ENCODE peak calls at places on chromosomes 11 and 22, in seven cellular contexts. F is AG04450, R is adrenal gland, P is epithelial cell of proximal tubule, M is dorsolateral prefrontal cortex, Q is astrocyte, E is tibial nerve. G is an unnamed sample.

GRCh38 chr11:74288161-74288560 is 23.3 kb downstream of the P4HA3 start:
- DNase-seq in F (peak; percentile 85), P (peak; percentile 48), E (no peak), Q (peak; percentile 98), R (no peak), M (no peak), G (no peak)

GRCh38 chr11:65482306-65482850 is 16.5 kb upstream of the MALAT1 start:
- DNase-seq in P (no peak), M (no peak), F (no peak), R (no peak), Q (no peak), E (no peak), G (no peak)

GRCh38 chr22:47323518-47323917 is 561.1 kb downstream of the TBC1D22A start:
- DNase-seq in P (no peak), E (no peak), M (no peak), F (no peak), Q (no peak), R (no peak), G (no peak)

GRCh38 chr22:24994070-24994763 is 41.7 kb downstream of the KIAA1671 start:
- DNase-seq in Q (peak; percentile 66), M (no peak), E (no peak), P (no peak), R (no peak), F (no peak), G (no peak)

GRCh38 chr11:72150882-72151281 is 15.4 kb downstream of the FOLR3 start:
- DNase-seq in R (no peak), M (no peak), E (no peak), P (no peak), Q (no peak), F (no peak), G (no peak)

GRCh38 chr22:47233316-47234243 is 471.1 kb downstream of the TBC1D22A start:
- DNase-seq in P (no peak), Q (no peak), F (no peak), M (no peak), E (no peak), R (no peak), G (no peak)

GRCh38 chr11:69525516-69526452 is 44.3 kb downstream of the LINC01488 start:
- DNase-seq in M (peak; percentile 17), R (no peak), P (no peak), F (no peak), E (no peak), Q (no peak), G (peak; percentile 66)

GRCh38 chr22:19478086-19478392 is 954 bp downstream of the UFD1 start:
- DNase-seq in F (no peak), E (no peak), R (no peak), P (no peak), Q (no peak), M (no peak), G (no peak)

GRCh38 chr11:118176400-118177134 is at the start of gene SCN2B:
- DNase-seq in E (no peak), R (no peak), M (no peak), Q (no peak), P (no peak), F (no peak), G (no peak)

GRCh38 chr11:79092791-79093313 is 348.0 kb downstream of the TENM4 start:
- DNase-seq in P (peak; percentile 100), F (peak; percentile 99), M (no peak), R (peak; percentile 39), Q (peak; percentile 100), E (no peak), G (no peak)

GRCh38 chr22:43222281-43222680 is 35.3 kb upstream of the TTLL12 start:
- DNase-seq in F (no peak), P (no peak), R (peak; percentile 91), E (no peak), Q (no peak), M (no peak), G (no peak)

GRCh38 chr11:114172871-114173444 is 113.4 kb downstream of the ZBTB16 start:
- DNase-seq in R (no peak), P (no peak), E (no peak), F (no peak), M (no peak), Q (no peak), G (no peak)

GRCh38 chr11:96008161-96008560 is 84.3 kb upstream of the MTMR2 start:
- DNase-seq in P (no peak), R (no peak), F (peak; percentile 84), M (no peak), Q (peak; percentile 54), E (no peak), G (no peak)

GRCh38 chr22:33389927-33390326 is 331.7 kb upstream of the SYN3 start:
- DNase-seq in E (no peak), P (no peak), R (no peak), Q (peak; percentile 66), M (no peak), F (peak; percentile 4), G (no peak)

GRCh38 chr11:69120096-69120875 is 35.4 kb upstream of the SMIM38 start:
- DNase-seq in F (no peak), M (no peak), P (no peak), R (no peak), E (no peak), Q (no peak), G (no peak)

GRCh38 chr11:96168623-96169022 is 174.4 kb downstream of the MAML2 start:
- DNase-seq in F (peak; percentile 77), R (peak; percentile 76), E (no peak), Q (peak; percentile 86), P (peak; percentile 90), M (no peak), G (no peak)

GRCh38 chr11:76443254-76443935 is 1.4 kb upstream of the EMSY start:
- DNase-seq in M (no peak), E (no peak), F (no peak), R (no peak), Q (peak; percentile 21), P (no peak), G (no peak)

GRCh38 chr22:23497016-23497885 is 82.8 kb downstream of the IGLL1 start:
- DNase-seq in E (no peak), M (no peak), F (no peak), P (no peak), Q (no peak), R (no peak), G (no peak)

GRCh38 chr11:103633819-103634590 is 402.4 kb upstream of the DDI1 start:
- DNase-seq in E (no peak), R (no peak), F (no peak), Q (no peak), M (no peak), P (no peak), G (no peak)

GRCh38 chr11:92216789-92217188 is 7.8 kb upstream of the FAT3 start:
- DNase-seq in M (no peak), P (no peak), F (no peak), R (no peak), E (no peak), Q (no peak), G (no peak)
- H3K4me3 ChIP-seq in M (no peak overlapping the region), P (no peak overlapping the region), F (no peak overlapping the region), R (no peak overlapping the region), E (no peak overlapping the region), Q (no peak overlapping the region), G (no peak overlapping the region)

GRCh38 chr11:111607751-111608150 is 5.5 kb downstream of the SIK2 start:
- DNase-seq in E (no peak), P (no peak), R (no peak), Q (no peak), F (no peak), M (no peak), G (no peak)

GRCh38 chr11:111606986-111607385 is 4.7 kb downstream of the SIK2 start:
- DNase-seq in E (no peak), F (no peak), R (no peak), Q (peak; percentile 48), M (no peak), P (no peak), G (no peak)

GRCh38 chr11:111603633-111604130 is 1.4 kb downstream of the SIK2 start:
- DNase-seq in P (no peak), Q (no peak), F (no peak), E (no peak), M (no peak), R (no peak), G (no peak)

GRCh38 chr11:111604392-111605009 is 2.3 kb downstream of the SIK2 start:
- DNase-seq in M (no peak), E (no peak), F (no peak), Q (peak; percentile 29), R (no peak), P (no peak), G (no peak)

GRCh38 chr11:111605681-111606080 is 3.4 kb downstream of the SIK2 start:
- DNase-seq in P (no peak), M (no peak), E (no peak), F (no peak), Q (no peak), R (no peak), G (no peak)
- H3K4me3 ChIP-seq in P (no peak overlapping the region), M (peak overlapping the region; percentile 91), E (no peak overlapping the region), F (no peak overlapping the region), Q (no peak overlapping the region), R (no peak overlapping the region), G (no peak overlapping the region)

DNA sequence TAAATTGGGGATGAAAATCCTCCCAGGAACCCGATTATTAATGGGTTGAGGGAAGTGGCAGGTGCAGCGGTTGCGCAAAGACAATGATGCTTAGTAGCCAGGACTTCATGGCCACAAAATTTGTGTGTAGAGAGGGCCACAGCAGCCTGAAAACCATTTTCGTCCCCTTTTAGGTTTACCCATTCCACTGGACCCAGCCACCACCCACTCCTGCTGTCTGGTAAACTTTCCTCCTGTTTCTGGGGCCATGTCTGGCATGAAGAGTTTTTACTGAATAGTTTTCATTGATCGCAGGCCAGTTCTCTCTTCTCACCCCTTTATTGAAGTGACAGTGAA is 69.5 kb upstream of the SYT13 start:
- DNase-seq in P (no peak), M (no peak), R (no peak), F (no peak), Q (no peak), E (no peak), G (no peak)
- H3K4me3 ChIP-seq in P (peak overlapping the region; percentile 60), M (peak overlapping the region; percentile 76), R (no peak overlapping the region), F (peak overlapping the region; percentile 55), Q (peak overlapping the region; percentile 62), E (peak overlapping the region; percentile 57), G (peak overlapping the region; percentile 85)

GRCh38 chr11:75429641-75429901 is 3.4 kb downstream of the KLHL35 start:
- DNase-seq in Q (no peak), E (no peak), P (no peak), M (no peak), F (no peak), R (no peak), G (no peak)

GRCh38 chr11:75428989-75429640 is 3.9 kb downstream of the KLHL35 start:
- DNase-seq in F (no peak), R (no peak), E (no peak), M (no peak), Q (no peak), P (no peak), G (no peak)

GRCh38 chr11:75427181-75427580 is 5.8 kb downstream of the KLHL35 start:
- DNase-seq in Q (no peak), P (no peak), R (no peak), E (no peak), F (no peak), M (no peak), G (no peak)

GRCh38 chr11:75426720-75427086 is 6.3 kb downstream of the KLHL35 start:
- DNase-seq in M (no peak), E (no peak), R (no peak), F (no peak), P (no peak), Q (no peak), G (no peak)

DNA sequence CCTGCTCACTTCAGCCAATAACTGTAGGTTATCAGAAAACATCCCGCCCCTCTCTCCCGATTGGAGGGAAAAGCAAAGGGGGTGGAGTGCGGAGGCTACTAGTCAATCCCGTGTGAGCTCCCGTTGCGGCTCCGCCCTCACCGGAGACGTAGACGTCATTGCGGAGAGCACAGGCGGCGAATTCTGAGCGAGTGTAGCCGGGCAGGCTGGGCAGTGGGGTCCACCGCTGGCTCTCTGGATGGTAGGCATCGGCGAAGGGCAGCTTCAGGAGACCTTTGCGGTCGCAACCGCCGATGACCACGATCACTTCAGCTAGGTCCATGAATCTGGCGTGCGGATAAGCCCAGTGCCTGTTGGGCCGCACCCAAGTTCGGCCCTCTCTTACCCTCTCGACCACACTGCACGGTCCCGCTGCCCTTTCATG is 4.7 kb downstream of the KLHL35 start:
- DNase-seq in Q (peak; percentile 76), P (peak; percentile 45), E (peak; percentile 92), F (peak; percentile 57), R (peak; percentile 87), M (peak; percentile 91), G (peak; percentile 94)
- H3K4me3 ChIP-seq in Q (peak overlapping the region; percentile 46), P (peak overlapping the region; percentile 51), E (peak overlapping the region; percentile 5), F (peak overlapping the region; percentile 56), R (no peak overlapping the region), M (peak overlapping the region; percentile 45), G (peak overlapping the region; percentile 65)